ENCODE peak calls at places on chromosomes 13 and 19, in five cellular contexts. L is left lung, R is HCT116, E is cardiac muscle cell, M is glutamatergic neuron. J is an unnamed sample.

GRCh38 chr13:26497991-26498423 is 59.5 kb upstream of the WASF3 start:
- DNase-seq in L (no peak), R (no peak), E (peak; percentile 71), M (no peak), J (no peak)

GRCh38 chr13:109985871-109986270 is 199.5 kb upstream of the IRS2 start:
- DNase-seq in L (no peak), R (no peak), E (no peak), M (no peak), J (no peak)

GRCh38 chr19:8648240-8648639 is 17.8 kb downstream of the NFILZ start:
- DNase-seq in L (no peak), R (no peak), E (peak; percentile 9), M (no peak), J (no peak)

GRCh38 chr13:98143601-98144500 is 957 bp downstream of the FARP1 start:
- DNase-seq in L (peak; percentile 79), R (no peak), E (peak; percentile 61), M (peak; percentile 40), J (peak; percentile 34)

GRCh38 chr19:19697589-19697988 is 28.9 kb downstream of the ZNF101 start:
- DNase-seq in L (no peak), R (no peak), E (no peak), M (no peak), J (no peak)

GRCh38 chr19:8239528-8240273 is 30.5 kb downstream of the CERS4 start:
- DNase-seq in L (no peak), R (no peak), E (no peak), M (no peak), J (no peak)

GRCh38 chr13:91907398-91907797 is 509.0 kb downstream of the GPC5 start:
- DNase-seq in L (no peak), R (no peak), E (no peak), M (no peak), J (no peak)

GRCh38 chr19:38993271-38993670 is 17.7 kb upstream of the FBXO17 start:
- DNase-seq in L (no peak), R (no peak), E (peak; percentile 68), M (no peak), J (no peak)

GRCh38 chr19:41548954-41549688 is 26.8 kb upstream of the CEACAM21 start:
- DNase-seq in L (no peak), R (no peak), E (peak; percentile 20), M (no peak), J (no peak)

GRCh38 chr19:38737921-38738731 is 6.1 kb downstream of the CAPN12 start:
- DNase-seq in L (no peak), R (no peak), E (no peak), M (no peak), J (no peak)

GRCh38 chr19:35816262-35816661 is 3.6 kb upstream of the PRODH2 start:
- DNase-seq in L (no peak), R (no peak), E (no peak), M (no peak), J (no peak)

GRCh38 chr19:39809368-39809767 is 24.6 kb downstream of the DYRK1B start:
- DNase-seq in L (no peak), R (no peak), E (no peak), M (no peak), J (no peak)

GRCh38 chr19:53365899-53366493 is 491 bp downstream of the ZNF525 start:
- DNase-seq in L (peak; percentile 84), R (no peak), E (no peak), M (peak; percentile 41), J (peak; percentile 23)

GRCh38 chr19:6654347-6655310 is 15.3 kb downstream of the TNFSF14 start:
- DNase-seq in L (no peak), R (no peak), E (no peak), M (no peak), J (no peak)

GRCh38 chr13:99326012-99326411 is 18.8 kb upstream of the GPR183 start:
- DNase-seq in L (no peak), R (no peak), E (no peak), M (no peak), J (no peak)

GRCh38 chr19:6020166-6020967 is 42.4 kb upstream of the RANBP3 start:
- DNase-seq in L (peak; percentile 65), R (no peak), E (peak; percentile 50), M (no peak), J (no peak)

GRCh38 chr19:2766594-2767372 is 16.3 kb downstream of the SGTA start:
- DNase-seq in L (no peak), R (no peak), E (no peak), M (no peak), J (no peak)

GRCh38 chr13:59665736-59666135 is 498.0 kb downstream of the DIAPH3 start:
- DNase-seq in L (no peak), R (no peak), E (peak; percentile 69), M (no peak), J (no peak)

GRCh38 chr13:30918662-30919405 is 12.8 kb downstream of the MEDAG start:
- DNase-seq in L (no peak), R (no peak), E (no peak), M (no peak), J (no peak)

GRCh38 chr13:44306401-44307192 is 67.0 kb upstream of the SERP2 start:
- DNase-seq in L (no peak), R (peak; percentile 99), E (peak; percentile 95), M (no peak), J (peak; percentile 78)

GRCh38 chr19:6765738-6766356 is 1.4 kb downstream of the SH2D3A start:
- DNase-seq in L (peak; percentile 93), R (peak; percentile 82), E (no peak), M (no peak), J (no peak)

GRCh38 chr19:13132471-13133166 is 14.6 kb downstream of the NACC1 start:
- DNase-seq in L (no peak), R (no peak), E (peak; percentile 60), M (no peak), J (no peak)

GRCh38 chr13:63910406-63910957 is 2494.8 kb upstream of the PCDH20 start:
- DNase-seq in L (no peak), R (no peak), E (peak; percentile 4), M (peak; percentile 26), J (peak; percentile 47)

GRCh38 chr19:18304194-18304495 is 18.7 kb downstream of the LSM4 start:
- DNase-seq in L (no peak), R (no peak), E (no peak), M (no peak), J (peak; percentile 78)

GRCh38 chr19:39303373-39304184 is 7.4 kb downstream of the IFNL1 start:
- DNase-seq in L (no peak), R (no peak), E (no peak), M (no peak), J (no peak)

GRCh38 chr13:29479716-29480492 is 115.6 kb downstream of the SLC7A1 start:
- DNase-seq in L (peak; percentile 81), R (no peak), E (peak; percentile 15), M (no peak), J (no peak)

GRCh38 chr19:58581227-58582141 is 8.3 kb upstream of the MZF1 start:
- DNase-seq in L (peak; percentile 95), R (peak; percentile 76), E (peak; percentile 90), M (peak; percentile 87), J (peak; percentile 94)

GRCh38 chr19:30567535-30568232 is 195.5 kb downstream of the ZNF536 start:
- DNase-seq in L (no peak), R (no peak), E (no peak), M (no peak), J (no peak)

GRCh38 chr19:33208904-33209843 is 15.0 kb downstream of the LRP3 start:
- DNase-seq in L (peak; percentile 59), R (no peak), E (peak; percentile 27), M (no peak), J (peak; percentile 83)

GRCh38 chr13:99967498-99967883 is 4.1 kb downstream of the ZIC5 start:
- DNase-seq in L (no peak), R (no peak), E (no peak), M (no peak), J (no peak)

GRCh38 chr13:76349700-76350099 is 536.5 kb downstream of the KCTD12 start:
- DNase-seq in L (no peak), R (no peak), E (peak; percentile 41), M (no peak), J (no peak)